ENCODE peak calls at places on chromosome 1, in six cellular contexts. H is adrenal gland; C is CD8-positive, alpha-beta T cell; P is stomach; L is HepG2; X is colonic mucosa. O is an unnamed sample.
A peak's percentile ranks its signal among the peaks of the same experiment; 100 is the strongest.

GRCh38 chr1:201019321-201019977 is 4.1 kb downstream of the KIF21B start:
- DNase-seq in H (peak; percentile 34), C (peak; percentile 77), P (peak; percentile 75), L (peak; percentile 17), X (peak; percentile 93), O (peak; percentile 85)

GRCh38 chr1:111739222-111739983 is at the start of gene INKA2:
- DNase-seq in H (peak; percentile 85), C (peak; percentile 22), P (peak; percentile 91), L (peak; percentile 83), X (peak; percentile 94), O (peak; percentile 90)

GRCh38 chr1:167418397-167418796 is 99.9 kb downstream of the CD247 start:
- DNase-seq in H (no peak), C (no peak), P (no peak), L (no peak), X (no peak), O (no peak)

GRCh38 chr1:149845416-149845815 is 54.0 kb upstream of the BOLA1 start:
- DNase-seq in H (peak; percentile 6), C (no peak), P (no peak), L (no peak), X (peak; percentile 18), O (no peak)

GRCh38 chr1:225541383-225541782 is 111.5 kb downstream of the ENAH start:
- DNase-seq in H (no peak), C (no peak), P (no peak), L (no peak), X (no peak), O (no peak)

GRCh38 chr1:109622895-109623294 is 3.3 kb downstream of the AMPD2 start:
- DNase-seq in H (no peak), C (no peak), P (no peak), L (no peak), X (no peak), O (no peak)

GRCh38 chr1:230356190-230356589 is 69.9 kb downstream of the PGBD5 start:
- DNase-seq in H (no peak), C (no peak), P (no peak), L (no peak), X (no peak), O (no peak)

GRCh38 chr1:65456481-65456880 is 36.0 kb downstream of the LEPR start:
- DNase-seq in H (no peak), C (no peak), P (no peak), L (no peak), X (no peak), O (no peak)

GRCh38 chr1:62076286-62076685 is 118.4 kb upstream of the L1TD1 start:
- DNase-seq in H (no peak), C (no peak), P (no peak), L (peak; percentile 46), X (no peak), O (peak; percentile 83)

GRCh38 chr1:117582341-117582902 is 23.4 kb upstream of the TENT5C start:
- DNase-seq in H (no peak), C (no peak), P (no peak), L (no peak), X (no peak), O (no peak)

GRCh38 chr1:96473791-96474452 is 247.7 kb upstream of the PTBP2 start:
- DNase-seq in H (no peak), C (no peak), P (no peak), L (no peak), X (no peak), O (peak; percentile 75)

GRCh38 chr1:77134359-77134758 is 84.9 kb downstream of the PIGK start:
- DNase-seq in H (no peak), C (no peak), P (no peak), L (peak; percentile 7), X (no peak), O (no peak)

GRCh38 chr1:19308509-19308907 is 3.4 kb downstream of the AKR7A2 start:
- DNase-seq in H (no peak), C (no peak), P (no peak), L (no peak), X (no peak), O (no peak)

GRCh38 chr1:151369621-151370048 is 2.9 kb downstream of the SELENBP1 start:
- DNase-seq in H (no peak), C (no peak), P (no peak), L (no peak), X (peak; percentile 45), O (no peak)

GRCh38 chr1:228984107-228984506 is 248.8 kb downstream of the RHOU start:
- DNase-seq in H (no peak), C (no peak), P (no peak), L (no peak), X (no peak), O (no peak)

GRCh38 chr1:9805006-9805526 is 18.7 kb downstream of the CLSTN1 start:
- DNase-seq in H (no peak), C (no peak), P (no peak), L (no peak), X (no peak), O (no peak)

GRCh38 chr1:9811239-9811966 is 12.4 kb downstream of the CLSTN1 start:
- DNase-seq in H (no peak), C (no peak), P (no peak), L (no peak), X (no peak), O (no peak)

GRCh38 chr1:9808459-9808858 is 15.3 kb downstream of the CLSTN1 start:
- DNase-seq in H (no peak), C (no peak), P (no peak), L (no peak), X (no peak), O (no peak)

GRCh38 chr1:9809122-9809521 is 14.6 kb downstream of the CLSTN1 start:
- DNase-seq in H (no peak), C (no peak), P (no peak), L (no peak), X (no peak), O (peak; percentile 52)

DNA sequence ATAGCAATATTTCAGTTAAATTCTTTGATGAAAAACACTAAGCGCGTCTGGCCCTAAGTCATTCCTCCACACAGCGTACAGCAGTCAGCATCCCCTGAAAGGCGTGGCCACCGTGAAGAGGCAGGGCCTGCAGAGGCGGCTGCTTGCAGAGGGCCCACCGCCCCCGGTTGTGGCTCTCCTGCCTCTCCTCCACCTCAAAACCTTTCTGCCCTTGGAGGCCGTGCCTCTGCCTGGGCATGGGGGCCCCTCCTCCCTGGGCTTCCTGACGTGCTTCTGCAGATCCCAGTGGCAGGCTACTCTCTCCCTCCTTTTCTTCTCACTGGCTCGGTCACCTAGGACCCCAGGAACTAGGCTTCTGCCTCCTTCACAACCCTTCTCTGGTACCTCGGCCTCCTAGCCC is 16.2 kb downstream of the CLSTN1 start:
- DNase-seq in H (no peak), C (no peak), P (no peak), L (no peak), X (no peak), O (no peak)
- TF ChIP-seq CTCF in H (no peak), C (no peak), P (no peak), L (no peak), X (no peak), O (no peak)

GRCh38 chr1:154170547-154171221 is 15.8 kb upstream of the NUP210L start:
- DNase-seq in H (no peak), C (no peak), P (no peak), L (no peak), X (no peak), O (no peak)
- H3K27ac ChIP-seq in H (peak overlapping the region; percentile 0), C (no peak overlapping the region), P (no peak overlapping the region), L (no peak overlapping the region), X (no peak overlapping the region), O (no peak overlapping the region)

GRCh38 chr1:86169625-86170024 is 13.1 kb upstream of the COL24A1 start:
- DNase-seq in H (no peak), C (no peak), P (no peak), L (no peak), X (no peak), O (no peak)
- TF ChIP-seq CTCF in H (no peak), C (no peak), P (no peak), L (no peak), X (no peak), O (no peak)

GRCh38 chr1:169250022-169250421 is 117.6 kb downstream of the NME7 start:
- DNase-seq in H (no peak), C (no peak), P (no peak), L (no peak), X (no peak), O (no peak)

GRCh38 chr1:169250795-169251194 is 116.8 kb downstream of the NME7 start:
- DNase-seq in H (no peak), C (no peak), P (no peak), L (peak; percentile 80), X (no peak), O (no peak)

GRCh38 chr1:169240449-169241242 is 127.0 kb downstream of the NME7 start:
- DNase-seq in H (no peak), C (no peak), P (no peak), L (no peak), X (no peak), O (peak; percentile 9)

DNA sequence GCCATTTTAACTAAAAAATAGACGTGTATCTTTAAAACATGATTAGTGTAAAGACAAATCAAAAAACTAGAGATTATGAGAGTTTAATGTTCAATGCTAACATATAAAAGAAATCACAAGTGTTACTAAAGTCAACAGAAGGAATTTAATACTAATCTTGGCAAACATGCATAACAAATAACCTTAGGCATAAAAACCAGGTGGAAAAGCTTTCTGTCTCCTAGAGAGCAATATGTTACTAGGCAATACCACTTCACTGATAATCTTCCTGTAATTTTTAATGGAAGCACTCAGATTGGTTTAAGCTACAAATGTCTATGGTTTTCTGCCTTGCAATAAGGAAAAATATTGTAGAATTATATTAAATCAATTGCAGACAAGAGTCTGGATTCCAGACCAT is 121.9 kb downstream of the NME7 start:
- DNase-seq in H (no peak), C (no peak), P (no peak), L (no peak), X (no peak), O (no peak)
- H3K27ac ChIP-seq in H (no peak overlapping the region), C (no peak overlapping the region), P (peak overlapping the region; percentile 39), L (no peak overlapping the region), X (no peak overlapping the region), O (no peak overlapping the region)

GRCh38 chr1:78255378-78255777 is 209.6 kb downstream of the GIPC2 start:
- DNase-seq in H (no peak), C (no peak), P (no peak), L (no peak), X (no peak), O (no peak)
- TF ChIP-seq CTCF in H (no peak), C (no peak), P (no peak), L (no peak), X (no peak), O (no peak)

DNA sequence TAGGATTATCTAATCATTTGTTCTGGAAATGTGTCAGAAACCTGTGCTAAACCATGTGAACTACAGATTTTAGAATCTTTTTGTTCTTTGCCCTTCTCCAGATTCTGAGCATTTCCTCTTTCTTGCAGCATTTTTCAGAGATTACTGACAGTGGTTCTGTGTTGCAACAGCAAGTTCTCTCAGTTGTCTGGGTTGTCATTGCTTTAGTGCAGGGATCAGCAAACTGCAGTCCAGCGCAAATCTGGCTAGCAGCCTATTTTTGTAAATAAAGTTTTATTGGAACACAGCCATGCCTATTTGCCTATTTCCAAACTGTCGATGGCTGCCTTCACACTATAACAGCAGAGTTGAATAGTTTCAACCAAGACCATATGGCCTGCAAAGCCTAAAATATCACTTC is 66.3 kb upstream of the LRRC8D start:
- DNase-seq in H (no peak), C (no peak), P (no peak), L (no peak), X (no peak), O (no peak)
- H3K27ac ChIP-seq in H (no peak overlapping the region), C (no peak overlapping the region), P (no peak overlapping the region), L (no peak overlapping the region), X (no peak overlapping the region), O (no peak overlapping the region)